ENCODE peak calls at places on chromosomes 1 and 21, in four cellular contexts. T is CD8-positive, alpha-beta T cell; X is OCI-LY7; N is lower lobe of right lung. W is an unnamed sample.

GRCh38 chr1:231810415-231810814 is 183.8 kb downstream of the DISC1 start:
- DNase-seq in T (no peak), N (no peak), X (no peak), W (no peak)

GRCh38 chr1:57704231-57704630 is 280.4 kb upstream of the DAB1 start:
- DNase-seq in N (no peak), T (no peak), X (no peak), W (no peak)

GRCh38 chr1:81801032-81801833 is 499 bp downstream of the ADGRL2 start:
- DNase-seq in T (no peak), X (no peak), N (peak; percentile 51), W (peak; percentile 34)

GRCh38 chr1:23013657-23014056 is 2.0 kb downstream of the TEX46 start:
- DNase-seq in T (no peak), X (peak; percentile 43), N (no peak), W (no peak)

GRCh38 chr1:50704126-50704525 is 255.9 kb downstream of the FAF1 start:
- DNase-seq in T (no peak), N (no peak), X (peak; percentile 48), W (no peak)

GRCh38 chr1:18869847-18870246 is 10.4 kb upstream of the TAS1R2 start:
- DNase-seq in X (no peak), T (no peak), N (no peak), W (no peak)

GRCh38 chr1:108121361-108122143 is 78.6 kb downstream of the SLC25A24 start:
- DNase-seq in T (no peak), N (no peak), X (no peak), W (no peak)

GRCh38 chr1:201359031-201359872 is 18.2 kb downstream of the TNNT2 start:
- DNase-seq in N (peak; percentile 31), X (no peak), T (no peak), W (no peak)

GRCh38 chr1:176791911-176792310 is 328.9 kb downstream of the PAPPA2 start:
- DNase-seq in T (no peak), X (no peak), N (no peak), W (no peak)

GRCh38 chr1:83029050-83029449 is 969.9 kb downstream of the TTLL7 start:
- DNase-seq in X (no peak), T (no peak), N (no peak), W (no peak)

GRCh38 chr1:203325004-203325417 is 19.7 kb downstream of the BTG2 start:
- DNase-seq in X (peak; percentile 94), T (peak; percentile 61), N (no peak), W (peak; percentile 83)

GRCh38 chr21:36403713-36404112 is 18.5 kb downstream of the CHAF1B start:
- DNase-seq in T (no peak), N (no peak), X (no peak), W (no peak)

GRCh38 chr1:109793486-109794318 is 30.0 kb upstream of the EPS8L3 start:
- DNase-seq in X (no peak), T (peak; percentile 53), N (peak; percentile 42), W (no peak)

GRCh38 chr1:236757640-236758039 is 37.5 kb upstream of the MTR start:
- DNase-seq in X (no peak), T (no peak), N (no peak), W (no peak)

GRCh38 chr1:155485945-155486344 is 76.7 kb downstream of the ASH1L start:
- DNase-seq in X (peak; percentile 40), N (no peak), T (no peak), W (peak; percentile 22)

GRCh38 chr1:108830119-108831008 is 26.5 kb downstream of the AKNAD1 start:
- DNase-seq in X (no peak), T (no peak), N (peak; percentile 58), W (no peak)

GRCh38 chr1:86778510-86779218 is 74.3 kb downstream of the SH3GLB1 start:
- DNase-seq in N (no peak), T (no peak), X (no peak), W (no peak)

GRCh38 chr1:115529216-115529897 is 112.4 kb upstream of the VANGL1 start:
- DNase-seq in X (no peak), T (no peak), N (no peak), W (no peak)

GRCh38 chr1:234214911-234215892 is 158.1 kb upstream of the COA6 start:
- DNase-seq in X (no peak), T (no peak), N (peak; percentile 60), W (no peak)

GRCh38 chr1:16677552-16678423 is 11.0 kb upstream of the RNU1-3 start:
- DNase-seq in N (peak; percentile 49), X (peak; percentile 16), T (no peak), W (peak; percentile 66)

GRCh38 chr1:174912243-174912642 is 87.5 kb upstream of the CACYBP start:
- DNase-seq in T (no peak), X (no peak), N (no peak), W (peak; percentile 23)

GRCh38 chr1:33443705-33444180 is 12.8 kb upstream of the PHC2 start:
- DNase-seq in T (no peak), X (no peak), N (no peak), W (no peak)

GRCh38 chr1:235112297-235113182 is 16.1 kb downstream of the TOMM20 start:
- DNase-seq in N (no peak), T (no peak), X (no peak), W (no peak)

GRCh38 chr1:175871647-175872046 is 128.3 kb upstream of the TNR start:
- DNase-seq in X (no peak), T (no peak), N (no peak), W (no peak)

GRCh38 chr1:199046618-199047017 is 407.8 kb downstream of the PTPRC start:
- DNase-seq in N (no peak), T (no peak), X (peak; percentile 54), W (no peak)

GRCh38 chr1:78038071-78038470 is 7.7 kb upstream of the GIPC2 start:
- DNase-seq in N (no peak), T (no peak), X (no peak), W (no peak)

GRCh38 chr1:178520803-178521202 is 7.9 kb downstream of the TEX35 start:
- DNase-seq in N (no peak), X (no peak), T (no peak), W (no peak)

GRCh38 chr1:30840904-30841598 is 67.5 kb downstream of the SDC3 start:
- DNase-seq in T (no peak), X (no peak), N (peak; percentile 70), W (no peak)

GRCh38 chr1:186985889-186986491 is 157.2 kb downstream of the PLA2G4A start:
- DNase-seq in T (no peak), X (peak; percentile 45), N (no peak), W (peak; percentile 28)

GRCh38 chr1:63122051-63122450 is 200.3 kb upstream of the FOXD3 start:
- DNase-seq in X (no peak), T (no peak), N (no peak), W (no peak)

GRCh38 chr1:72837781-72838180 is 555.4 kb upstream of the NEGR1 start:
- DNase-seq in N (no peak), X (no peak), T (no peak), W (no peak)

GRCh38 chr1:216600730-216601426 is 122.4 kb downstream of the ESRRG start:
- DNase-seq in N (peak; percentile 83), T (no peak), X (no peak), W (peak; percentile 48)

GRCh38 chr1:192732787-192733186 is 76.1 kb upstream of the RGS2 start:
- DNase-seq in X (peak; percentile 58), T (no peak), N (no peak), W (peak; percentile 1)

GRCh38 chr1:227445746-227446145 is 117.6 kb upstream of the ZNF678 start:
- DNase-seq in X (no peak), T (no peak), N (no peak), W (no peak)

GRCh38 chr1:237890822-237891221 is at the start of gene ZP4:
- DNase-seq in N (no peak), X (no peak), T (no peak), W (no peak)

GRCh38 chr1:12619396-12620141 is 1.6 kb upstream of the DHRS3 start:
- DNase-seq in T (peak; percentile 79), X (peak; percentile 59), N (peak; percentile 88), W (peak; percentile 49)
- TF ChIP-seq CTCF in T (peak; percentile 97), X (peak; percentile 85), N (peak; percentile 98), W (peak; percentile 98)

DNA sequence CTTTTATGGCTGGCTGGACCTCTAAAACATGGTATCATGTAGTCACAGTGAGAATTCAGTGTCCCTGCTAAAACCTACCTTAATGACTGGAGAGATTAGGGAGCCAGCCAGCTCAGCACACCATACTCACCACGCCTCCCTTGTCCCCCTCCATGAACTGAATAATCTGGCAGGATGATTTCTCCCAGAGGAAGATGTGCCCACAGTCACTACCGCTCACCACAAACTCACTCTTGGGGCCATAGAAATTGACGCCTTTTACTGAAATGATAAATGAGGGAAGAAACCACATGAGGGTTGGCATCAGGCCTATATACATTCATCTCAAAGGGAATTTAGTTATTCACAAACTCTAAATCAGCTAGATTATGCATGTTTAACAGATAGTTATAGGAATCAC is 17.3 kb downstream of the PEA15 start:
- DNase-seq in T (no peak), X (no peak), N (no peak), W (no peak)
- H3K36me3 ChIP-seq in T (peaks cover 80% of the 10 kb centered on the region), X (peaks cover 100% of the 10 kb centered on the region), N (peaks cover 100% of the 10 kb centered on the region), W (peaks cover 32% of the 10 kb centered on the region)

GRCh38 chr1:12149791-12150175 is 17.0 kb upstream of the TNFRSF1B start:
- DNase-seq in X (no peak), N (no peak), T (no peak), W (no peak)

GRCh38 chr1:12147116-12147753 is 19.6 kb upstream of the TNFRSF1B start:
- DNase-seq in T (no peak), N (no peak), X (no peak), W (no peak)

GRCh38 chr1:12150456-12151200 is 16.2 kb upstream of the TNFRSF1B start:
- DNase-seq in X (peak; percentile 61), N (no peak), T (peak; percentile 45), W (peak; percentile 70)

GRCh38 chr1:12148160-12148957 is 18.4 kb upstream of the TNFRSF1B start:
- DNase-seq in X (no peak), N (no peak), T (no peak), W (no peak)

DNA sequence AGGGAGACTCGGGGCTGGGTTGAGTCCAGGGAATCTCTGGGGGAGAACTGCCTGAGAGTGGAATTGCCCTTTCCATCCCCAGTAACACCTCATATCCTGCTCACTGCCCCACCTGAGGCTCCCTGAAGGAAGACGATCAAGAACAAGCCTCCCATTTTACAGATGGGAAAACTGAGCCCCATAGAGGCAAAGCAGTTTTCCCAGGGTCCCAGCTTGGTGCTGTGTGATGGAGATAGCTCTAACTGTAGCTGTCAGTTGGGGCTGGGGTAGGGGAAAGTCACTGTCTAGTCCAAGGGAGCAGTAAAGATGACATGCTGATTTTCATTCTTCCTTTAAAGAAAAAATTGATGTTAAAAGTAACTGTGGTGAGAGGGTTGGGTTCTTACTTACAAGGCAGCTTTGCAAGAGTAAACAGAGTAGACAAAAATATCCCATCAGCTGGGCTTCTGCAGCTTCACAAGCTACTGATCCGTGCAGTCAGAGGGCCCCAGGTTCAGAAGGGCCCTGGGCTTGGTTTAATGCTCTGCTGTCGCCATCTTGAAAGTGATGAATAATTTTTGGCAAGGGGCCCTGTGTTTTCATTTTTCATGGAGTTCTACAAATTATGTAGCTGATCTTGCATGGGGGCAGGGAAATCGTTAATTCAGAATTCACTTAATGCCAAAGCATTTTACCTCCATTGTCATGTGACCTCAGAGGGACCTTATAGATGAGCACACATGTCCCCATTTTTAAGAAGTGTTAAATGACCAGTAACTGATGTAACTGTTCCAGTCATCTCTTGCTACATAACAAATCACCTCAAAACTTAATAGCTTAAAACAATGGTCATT is 17.6 kb upstream of the TNFRSF1B start:
- DNase-seq in T (no peak), N (no peak), X (peak; percentile 82), W (no peak)
- H3K4me3 ChIP-seq in T (no peak overlapping the region), N (no peak overlapping the region), X (peak overlapping the region; percentile 9), W (no peak overlapping the region)

DNA sequence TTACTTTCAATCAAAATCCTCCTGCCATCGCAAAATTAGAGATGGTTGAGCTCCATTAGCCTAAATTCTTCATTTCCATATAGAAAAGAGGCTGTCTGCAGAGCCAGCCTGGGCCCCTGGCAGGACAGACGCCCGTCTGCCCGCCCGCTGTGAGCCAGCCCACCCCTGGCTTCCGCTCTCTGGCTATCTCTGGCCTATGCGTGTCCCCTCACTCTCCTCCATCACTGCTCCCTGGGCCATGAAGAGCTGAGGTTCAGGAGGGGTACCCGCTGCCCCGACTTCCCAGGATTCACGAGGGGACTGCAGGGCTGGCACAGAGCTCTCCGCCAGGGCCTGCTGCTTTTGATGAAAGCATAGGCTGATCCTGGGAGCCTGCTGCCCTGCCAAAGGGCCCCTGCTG is 117.6 kb downstream of the CASZ1 start:
- DNase-seq in T (no peak), N (no peak), X (no peak), W (no peak)
- TF ChIP-seq CTCF in T (no peak), N (no peak), X (no peak), W (no peak)

W was measured in GM06990.